ENCODE peak calls at places on chromosomes 12 and 14, in six cellular contexts. M is GM20000, L is cardiac fibroblast, Z is cardiac muscle cell, P is nephron progenitor cell, H is glutamatergic neuron. N is an unnamed sample.

GRCh38 chr14:72479471-72479931 is 414.4 kb downstream of the DPF3 start:
- DNase-seq in M (peak), L (no peak), Z (no peak), P (peak), H (no peak), N (no peak)

GRCh38 chr12:89544730-89545184 is 18.9 kb upstream of the POC1B start:
- DNase-seq in M (no peak), L (peak), Z (peak), P (peak), H (peak), N (no peak)

GRCh38 chr12:1115471-1116242 is 124.6 kb downstream of the ERC1 start:
- DNase-seq in M (no peak), L (peak), Z (peak), P (no peak), H (no peak), N (no peak)

GRCh38 chr12:97299867-97300266 is 162.7 kb upstream of the RMST start:
- DNase-seq in M (no peak), L (no peak), Z (no peak), P (no peak), H (no peak), N (no peak)

GRCh38 chr12:2607881-2608607 is 186.7 kb upstream of the FKBP4 start:
- DNase-seq in M (no peak), L (no peak), Z (no peak), P (no peak), H (no peak), N (peak)

GRCh38 chr12:58007875-58008274 is 66.5 kb downstream of the ATP23 start:
- DNase-seq in M (no peak), L (no peak), Z (no peak), P (no peak), H (no peak), N (no peak)

GRCh38 chr12:110689601-110690430 is 901 bp upstream of the HVCN1 start:
- DNase-seq in M (peak), L (no peak), Z (peak), P (no peak), H (no peak), N (no peak)

GRCh38 chr14:69204753-69205152 is 13.5 kb downstream of the EXD2 start:
- DNase-seq in M (no peak), L (no peak), Z (no peak), P (no peak), H (no peak), N (no peak)

GRCh38 chr12:107079172-107080011 is 14.0 kb downstream of the CRY1 start:
- DNase-seq in M (no peak), L (peak), Z (peak), P (no peak), H (no peak), N (no peak)

GRCh38 chr14:52906141-52906601 is 44.7 kb downstream of the FERMT2 start:
- DNase-seq in M (no peak), L (peak), Z (peak), P (no peak), H (no peak), N (no peak)

GRCh38 chr14:43647302-43647701 is 859.8 kb downstream of the FSCB start:
- DNase-seq in M (no peak), L (peak), Z (no peak), P (no peak), H (no peak), N (no peak)
- TF ChIP-seq CTCF in M (no peak), L (no peak), Z (no peak), P (no peak), H (no peak), N (no peak)

GRCh38 chr12:132163911-132164288 is 19.6 kb downstream of the NOC4L start:
- DNase-seq in M (no peak), L (no peak), Z (no peak), P (no peak), H (peak), N (peak)
- TF ChIP-seq CTCF in M (no peak), L (peak), Z (peak), P (no peak), H (peak), N (peak)

GRCh38 chr12:104163631-104164030 is 25.6 kb upstream of the NFYB start:
- DNase-seq in M (no peak), L (no peak), Z (no peak), P (no peak), H (no peak), N (no peak)
- TF ChIP-seq CTCF in M (no peak), L (no peak), Z (no peak), P (no peak), H (no peak), N (no peak)

GRCh38 chr12:84619053-84619452 is 293.5 kb downstream of the SLC6A15 start:
- DNase-seq in M (no peak), L (no peak), Z (no peak), P (no peak), H (no peak), N (no peak)
- TF ChIP-seq CTCF in M (no peak), L (no peak), Z (peak), P (no peak), H (no peak), N (peak)

GRCh38 chr12:116263431-116263830 is 14.1 kb downstream of the MED13L start:
- DNase-seq in M (no peak), L (no peak), Z (no peak), P (no peak), H (no peak), N (no peak)
- TF ChIP-seq CTCF in M (no peak), L (no peak), Z (no peak), P (no peak), H (no peak), N (no peak)